ENCODE peak calls at places on chromosomes 4 and X, in five cellular contexts. One of them, this sample, is unnamed.

GRCh38 chrX:30906726-30907125 is 17.7 kb upstream of the TAB3 start:
- DNase-seq in neuronal stem cell: no peak
- DNase-seq in H9: no peak
- DNase-seq in IMR-90: peak; percentile 54
- DNase-seq in mesendoderm: no peak
- DNase-seq in this sample: no peak

GRCh38 chrX:12441376-12442128 is 303.3 kb downstream of the FRMPD4 start:
- DNase-seq in neuronal stem cell: no peak
- DNase-seq in H9: no peak
- DNase-seq in IMR-90: peak; percentile 87
- DNase-seq in mesendoderm: no peak
- DNase-seq in this sample: peak; percentile 45

GRCh38 chrX:131577999-131578734 is 34.3 kb downstream of the OR13H1 start:
- DNase-seq in neuronal stem cell: no peak
- DNase-seq in H9: no peak
- DNase-seq in IMR-90: no peak
- DNase-seq in mesendoderm: peak; percentile 0
- DNase-seq in this sample: no peak

GRCh38 chr4:73599182-73599581 is 21.1 kb downstream of the RASSF6 start:
- DNase-seq in neuronal stem cell: no peak
- DNase-seq in H9: peak; percentile 82
- DNase-seq in IMR-90: peak; percentile 73
- DNase-seq in mesendoderm: peak; percentile 95
- DNase-seq in this sample: peak; percentile 90

GRCh38 chrX:155329293-155329692 is 5.1 kb downstream of the CLIC2 start:
- DNase-seq in neuronal stem cell: no peak
- DNase-seq in H9: no peak
- DNase-seq in IMR-90: no peak
- DNase-seq in mesendoderm: no peak
- DNase-seq in this sample: no peak

GRCh38 chr4:143186634-143187033 is 1.9 kb downstream of the USP38 start:
- DNase-seq in neuronal stem cell: no peak
- DNase-seq in H9: no peak
- DNase-seq in IMR-90: no peak
- DNase-seq in mesendoderm: no peak
- DNase-seq in this sample: no peak

GRCh38 chr4:15420642-15421041 is 7.2 kb upstream of the C1QTNF7 start:
- DNase-seq in neuronal stem cell: no peak
- DNase-seq in H9: no peak
- DNase-seq in IMR-90: peak; percentile 85
- DNase-seq in mesendoderm: peak; percentile 40
- DNase-seq in this sample: peak; percentile 66

GRCh38 chr4:138241281-138242075 is 671 bp downstream of the SLC7A11 start:
- DNase-seq in neuronal stem cell: no peak
- DNase-seq in H9: no peak
- DNase-seq in IMR-90: peak; percentile 38
- DNase-seq in mesendoderm: no peak
- DNase-seq in this sample: peak; percentile 67

GRCh38 chr4:3607690-3608514 is 75.7 kb upstream of the LRPAP1 start:
- DNase-seq in neuronal stem cell: no peak
- DNase-seq in H9: no peak
- DNase-seq in IMR-90: no peak
- DNase-seq in mesendoderm: no peak
- DNase-seq in this sample: no peak

GRCh38 chr4:152156448-152156847 is 379.4 kb downstream of the FBXW7 start:
- DNase-seq in neuronal stem cell: no peak
- DNase-seq in H9: no peak
- DNase-seq in IMR-90: no peak
- DNase-seq in mesendoderm: no peak
- DNase-seq in this sample: no peak

GRCh38 chr4:188971125-188971524 is 831.9 kb downstream of the TRIML1 start:
- DNase-seq in neuronal stem cell: no peak
- DNase-seq in H9: no peak
- DNase-seq in IMR-90: peak; percentile 28
- DNase-seq in mesendoderm: peak; percentile 10
- DNase-seq in this sample: no peak

GRCh38 chrX:15903186-15903681 is 48.6 kb upstream of the AP1S2 start:
- DNase-seq in neuronal stem cell: no peak
- DNase-seq in H9: no peak
- DNase-seq in IMR-90: no peak
- DNase-seq in mesendoderm: no peak
- DNase-seq in this sample: no peak

GRCh38 chrX:7941390-7942042 is 14.3 kb upstream of the PNPLA4 start:
- DNase-seq in neuronal stem cell: no peak
- DNase-seq in H9: peak; percentile 27
- DNase-seq in IMR-90: peak; percentile 7
- DNase-seq in mesendoderm: peak; percentile 31
- DNase-seq in this sample: no peak

GRCh38 chrX:145549476-145549875 is 268.2 kb upstream of the SLITRK2 start:
- DNase-seq in neuronal stem cell: no peak
- DNase-seq in H9: no peak
- DNase-seq in IMR-90: no peak
- DNase-seq in mesendoderm: no peak
- DNase-seq in this sample: no peak

GRCh38 chr4:153528705-153529493 is 62.7 kb downstream of the TMEM131L start:
- DNase-seq in neuronal stem cell: no peak
- DNase-seq in H9: no peak
- DNase-seq in IMR-90: no peak
- DNase-seq in mesendoderm: no peak
- DNase-seq in this sample: no peak

GRCh38 chrX:39011454-39012204 is 210.4 kb downstream of the MID1IP1 start:
- DNase-seq in neuronal stem cell: no peak
- DNase-seq in H9: no peak
- DNase-seq in IMR-90: no peak
- DNase-seq in mesendoderm: no peak
- DNase-seq in this sample: no peak

GRCh38 chr4:62004881-62005280 is 804.8 kb downstream of the ADGRL3 start:
- DNase-seq in neuronal stem cell: no peak
- DNase-seq in H9: no peak
- DNase-seq in IMR-90: no peak
- DNase-seq in mesendoderm: no peak
- DNase-seq in this sample: no peak

GRCh38 chrX:23667239-23668177 is at the start of gene PRDX4:
- DNase-seq in neuronal stem cell: peak; percentile 68
- DNase-seq in H9: peak; percentile 91
- DNase-seq in IMR-90: peak; percentile 84
- DNase-seq in mesendoderm: peak; percentile 90
- DNase-seq in this sample: peak; percentile 87

GRCh38 chr4:109703664-109704351 is 563 bp upstream of the CASP6 start:
- DNase-seq in neuronal stem cell: no peak
- DNase-seq in H9: no peak
- DNase-seq in IMR-90: no peak
- DNase-seq in mesendoderm: no peak
- DNase-seq in this sample: peak; percentile 28

GRCh38 chr4:108385076-108385475 is 216.3 kb upstream of the LEF1 start:
- DNase-seq in neuronal stem cell: no peak
- DNase-seq in H9: no peak
- DNase-seq in IMR-90: no peak
- DNase-seq in mesendoderm: no peak
- DNase-seq in this sample: no peak

GRCh38 chr4:172851534-172851933 is 317.1 kb upstream of the GALNT7 start:
- DNase-seq in neuronal stem cell: no peak
- DNase-seq in H9: no peak
- DNase-seq in IMR-90: peak; percentile 72
- DNase-seq in mesendoderm: no peak
- DNase-seq in this sample: no peak

GRCh38 chrX:45824471-45824870 is 623.8 kb upstream of the DIPK2B start:
- DNase-seq in neuronal stem cell: no peak
- DNase-seq in H9: no peak
- DNase-seq in IMR-90: peak; percentile 96
- DNase-seq in mesendoderm: peak; percentile 66
- DNase-seq in this sample: peak; percentile 91

GRCh38 chr4:112288455-112288854 is 2.8 kb upstream of the TIFA start:
- DNase-seq in neuronal stem cell: no peak
- DNase-seq in H9: no peak
- DNase-seq in IMR-90: no peak
- DNase-seq in mesendoderm: no peak
- DNase-seq in this sample: no peak
- H3K27ac ChIP-seq in neuronal stem cell: no peak overlapping the region
- H3K27ac ChIP-seq in H9: no peak overlapping the region
- H3K27ac ChIP-seq in IMR-90: no peak overlapping the region
- H3K27ac ChIP-seq in mesendoderm: no peak overlapping the region
- H3K27ac ChIP-seq in this sample: no peak overlapping the region

DNA sequence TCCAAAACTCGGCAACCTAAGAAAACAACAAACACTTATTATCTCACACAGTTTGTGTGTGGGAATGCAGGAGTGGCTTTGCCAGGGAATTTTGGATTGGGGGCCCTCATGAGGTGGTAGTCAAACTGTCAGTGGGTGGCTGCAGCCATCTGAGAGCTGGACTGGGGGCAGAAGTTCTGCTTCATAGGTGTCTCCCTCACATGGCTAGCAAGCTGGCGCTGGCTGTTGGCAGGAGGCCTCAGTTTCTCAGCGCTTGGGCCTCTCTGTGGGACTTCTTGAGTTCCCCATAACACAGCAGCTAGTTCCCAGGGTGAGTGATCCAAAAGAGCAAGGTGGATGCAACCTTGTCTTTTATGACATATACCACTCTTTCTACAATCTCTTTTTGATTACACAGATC is 26.0 kb upstream of the RASL11B start:
- DNase-seq in neuronal stem cell: no peak
- DNase-seq in H9: no peak
- DNase-seq in IMR-90: no peak
- DNase-seq in mesendoderm: no peak
- DNase-seq in this sample: no peak
- H3K4ac ChIP-seq in neuronal stem cell: no peak overlapping the region
- H3K4ac ChIP-seq in H9: no peak overlapping the region
- H3K4ac ChIP-seq in IMR-90: peak overlapping the region; percentile 42
- H3K4ac ChIP-seq in mesendoderm: peak overlapping the region; percentile 97
- H3K4ac ChIP-seq in this sample: no peak overlapping the region

GRCh38 chr4:4640692-4641091 is 98.8 kb upstream of the STX18 start:
- DNase-seq in neuronal stem cell: no peak
- DNase-seq in H9: peak; percentile 81
- DNase-seq in IMR-90: no peak
- DNase-seq in mesendoderm: peak; percentile 91
- DNase-seq in this sample: peak; percentile 24
- H3K27ac ChIP-seq in neuronal stem cell: peak overlapping the region; percentile 42
- H3K27ac ChIP-seq in H9: no peak overlapping the region
- H3K27ac ChIP-seq in IMR-90: no peak overlapping the region
- H3K27ac ChIP-seq in mesendoderm: no peak overlapping the region
- H3K27ac ChIP-seq in this sample: no peak overlapping the region

DNA sequence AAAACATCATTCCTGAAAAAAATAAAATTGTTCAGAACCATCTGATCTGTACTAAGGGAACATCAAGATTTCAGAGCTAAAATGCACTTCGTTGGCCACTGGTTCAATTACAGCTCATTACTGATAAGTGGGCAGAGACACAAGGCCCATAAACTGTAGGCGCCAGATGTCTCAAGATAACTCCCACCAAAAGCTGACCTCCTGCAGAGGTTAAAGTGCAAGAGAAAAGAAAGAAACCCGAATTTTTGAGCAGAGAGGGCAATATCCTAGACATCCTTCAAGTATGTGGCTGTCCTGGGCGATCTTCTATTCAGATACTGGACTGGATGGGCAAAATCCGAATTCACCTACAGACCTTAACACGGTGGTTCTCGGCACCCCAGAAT is 660 bp downstream of the GEMIN8 start:
- DNase-seq in neuronal stem cell: peak; percentile 5
- DNase-seq in H9: no peak
- DNase-seq in IMR-90: no peak
- DNase-seq in mesendoderm: peak; percentile 51
- DNase-seq in this sample: peak; percentile 12
- H3K4ac ChIP-seq in neuronal stem cell: no peak overlapping the region
- H3K4ac ChIP-seq in H9: no peak overlapping the region
- H3K4ac ChIP-seq in IMR-90: peak overlapping the region; percentile 66
- H3K4ac ChIP-seq in mesendoderm: peak overlapping the region; percentile 55
- H3K4ac ChIP-seq in this sample: no peak overlapping the region

DNA sequence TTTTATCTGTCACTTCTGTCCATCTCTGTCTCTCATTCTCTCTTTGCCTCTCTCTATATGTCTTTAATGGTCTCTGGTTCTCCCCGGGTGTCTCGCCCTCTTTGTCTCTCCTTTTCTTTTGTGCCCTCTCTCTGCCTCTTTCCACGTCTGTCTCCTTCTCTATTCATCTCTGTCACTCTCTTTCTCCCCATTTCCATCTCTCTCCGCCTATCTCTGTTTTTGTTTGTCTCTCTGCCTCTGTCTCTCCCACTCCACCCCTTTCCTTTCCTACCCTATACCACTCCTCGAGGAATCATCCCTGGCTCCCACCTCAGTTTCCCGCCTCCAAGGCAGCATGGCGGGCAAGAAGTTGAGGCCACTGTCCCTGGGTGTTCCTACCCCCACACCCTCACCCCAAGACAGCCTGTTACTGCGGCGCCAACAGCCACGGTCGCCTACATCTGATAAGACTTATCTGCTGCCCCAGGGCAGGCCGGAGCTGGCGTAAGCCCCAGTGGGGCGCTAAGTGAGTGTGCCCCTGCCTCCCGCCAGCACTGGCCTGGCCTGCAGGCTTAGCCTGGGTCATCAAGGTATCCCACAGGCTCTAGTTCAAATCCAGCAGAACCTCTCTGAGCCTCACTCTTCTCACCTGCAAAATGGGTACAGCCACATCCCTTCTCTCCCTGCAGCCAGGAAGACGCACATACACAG is 720 bp upstream of the GATA1 start:
- DNase-seq in neuronal stem cell: no peak
- DNase-seq in H9: no peak
- DNase-seq in IMR-90: no peak
- DNase-seq in mesendoderm: no peak
- DNase-seq in this sample: no peak
- H3K27ac ChIP-seq in neuronal stem cell: no peak overlapping the region
- H3K27ac ChIP-seq in H9: no peak overlapping the region
- H3K27ac ChIP-seq in IMR-90: no peak overlapping the region
- H3K27ac ChIP-seq in mesendoderm: no peak overlapping the region
- H3K27ac ChIP-seq in this sample: no peak overlapping the region

GRCh38 chr4:8428288-8429097 is 12.0 kb downstream of the ACOX3 start:
- DNase-seq in neuronal stem cell: peak; percentile 91
- DNase-seq in H9: peak; percentile 92
- DNase-seq in IMR-90: peak; percentile 80
- DNase-seq in mesendoderm: peak; percentile 93
- DNase-seq in this sample: peak; percentile 89
- H3K4ac ChIP-seq in neuronal stem cell: no peak overlapping the region
- H3K4ac ChIP-seq in H9: no peak overlapping the region
- H3K4ac ChIP-seq in IMR-90: peak overlapping the region; percentile 55
- H3K4ac ChIP-seq in mesendoderm: peak overlapping the region; percentile 86
- H3K4ac ChIP-seq in this sample: peak overlapping the region; percentile 40

DNA sequence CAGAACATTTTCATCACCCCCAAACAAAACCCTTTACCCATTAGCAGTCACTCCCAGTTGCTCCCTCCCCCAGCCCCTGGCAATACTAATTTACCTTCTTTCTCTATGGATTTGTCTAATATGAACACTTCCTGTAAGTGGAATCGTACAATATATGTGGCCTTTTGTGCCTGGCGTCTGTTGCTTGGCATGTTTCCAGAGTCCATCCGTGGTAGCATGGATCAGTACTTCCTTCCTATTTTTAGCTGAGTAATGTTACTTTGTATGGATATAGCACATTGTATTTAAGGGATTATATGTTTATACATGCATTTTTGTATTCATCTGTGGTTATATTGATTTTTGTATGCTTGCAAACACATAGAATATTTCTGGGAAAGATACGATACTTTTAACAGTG is 48.2 kb downstream of the PPEF1 start:
- DNase-seq in neuronal stem cell: no peak
- DNase-seq in H9: no peak
- DNase-seq in IMR-90: no peak
- DNase-seq in mesendoderm: no peak
- DNase-seq in this sample: no peak
- H3K27ac ChIP-seq in neuronal stem cell: no peak overlapping the region
- H3K27ac ChIP-seq in H9: no peak overlapping the region
- H3K27ac ChIP-seq in IMR-90: no peak overlapping the region
- H3K27ac ChIP-seq in mesendoderm: no peak overlapping the region
- H3K27ac ChIP-seq in this sample: no peak overlapping the region